ENCODE peak calls at places on chromosomes 16 and 17, in seven cellular contexts. Y, R, W, T, L, E and B are unnamed samples.

GRCh38 chr17:42252528-42253172 is 23.5 kb downstream of the STAT5B start:
- DNase-seq in Y (no peak), R (peak; percentile 52), W (peak; percentile 76), T (no peak), L (no peak), E (no peak), B (no peak)

GRCh38 chr16:88023366-88023765 is 72.1 kb downstream of the BANP start:
- DNase-seq in Y (no peak), R (no peak), W (no peak), T (no peak), L (no peak), E (no peak), B (no peak)

GRCh38 chr16:11681977-11682654 is 13.9 kb downstream of the SNN start:
- DNase-seq in Y (no peak), R (no peak), W (no peak), T (no peak), L (no peak), E (no peak), B (no peak)

GRCh38 chr16:79728923-79729240 is 128.3 kb upstream of the MAF start:
- DNase-seq in Y (no peak), R (no peak), W (no peak), T (no peak), L (no peak), E (no peak), B (no peak)

GRCh38 chr16:24013733-24014645 is 178.2 kb downstream of the PRKCB start:
- DNase-seq in Y (no peak), R (peak; percentile 17), W (no peak), T (no peak), L (peak; percentile 46), E (no peak), B (peak; percentile 8)

GRCh38 chr16:54437921-54438320 is 151.3 kb upstream of the IRX3 start:
- DNase-seq in Y (no peak), R (no peak), W (no peak), T (no peak), L (no peak), E (no peak), B (no peak)

GRCh38 chr17:48470388-48471034 is 40.5 kb upstream of the SKAP1 start:
- DNase-seq in Y (peak; percentile 41), R (peak; percentile 48), W (no peak), T (no peak), L (no peak), E (no peak), B (no peak)

GRCh38 chr17:83161298-83162034 is 82.1 kb downstream of the METRNL start:
- DNase-seq in Y (peak; percentile 6), R (no peak), W (no peak), T (no peak), L (no peak), E (no peak), B (no peak)

GRCh38 chr16:51766739-51767138 is 615.7 kb upstream of the SALL1 start:
- DNase-seq in Y (no peak), R (no peak), W (no peak), T (no peak), L (no peak), E (no peak), B (no peak)

GRCh38 chr16:24645739-24646645 is 83.5 kb upstream of the TNRC6A start:
- DNase-seq in Y (peak; percentile 99), R (peak; percentile 98), W (peak; percentile 98), T (peak; percentile 28), L (no peak), E (no peak), B (peak; percentile 95)

GRCh38 chr17:8849311-8850041 is 18.0 kb downstream of the PIK3R6 start:
- DNase-seq in Y (no peak), R (no peak), W (no peak), T (no peak), L (no peak), E (no peak), B (no peak)

GRCh38 chr17:79778504-79779087 is 648 bp downstream of the CBX2 start:
- DNase-seq in Y (no peak), R (no peak), W (no peak), T (no peak), L (no peak), E (peak; percentile 87), B (no peak)

GRCh38 chr17:12730931-12731521 is 58.3 kb upstream of the ARHGAP44 start:
- DNase-seq in Y (peak; percentile 37), R (no peak), W (no peak), T (peak; percentile 87), L (no peak), E (no peak), B (no peak)

GRCh38 chr17:46191332-46192210 is 1.7 kb downstream of the KANSL1 start:
- DNase-seq in Y (peak; percentile 51), R (peak; percentile 29), W (no peak), T (no peak), L (no peak), E (peak; percentile 71), B (peak; percentile 73)

GRCh38 chr17:7080445-7081041 is 492 bp upstream of the CLEC10A start:
- DNase-seq in Y (no peak), R (no peak), W (no peak), T (no peak), L (no peak), E (no peak), B (no peak)

GRCh38 chr17:35185849-35186248 is 8.3 kb downstream of the SLC35G3 start:
- DNase-seq in Y (no peak), R (no peak), W (no peak), T (no peak), L (no peak), E (no peak), B (no peak)

GRCh38 chr16:66954097-66954659 is 6.9 kb upstream of the CES3 start:
- DNase-seq in Y (peak; percentile 81), R (peak; percentile 68), W (no peak), T (peak; percentile 25), L (peak; percentile 68), E (peak; percentile 83), B (peak; percentile 82)

GRCh38 chr16:73298562-73298961 is 250.6 kb upstream of the ZFHX3 start:
- DNase-seq in Y (peak; percentile 52), R (no peak), W (no peak), T (no peak), L (no peak), E (no peak), B (no peak)

GRCh38 chr17:40322417-40323315 is 13.7 kb downstream of the RARA start:
- DNase-seq in Y (peak; percentile 89), R (peak; percentile 68), W (no peak), T (peak; percentile 85), L (peak; percentile 84), E (peak; percentile 83), B (peak; percentile 73)

GRCh38 chr17:47969975-47970724 is 763 bp upstream of the CDK5RAP3 start:
- DNase-seq in Y (no peak), R (no peak), W (no peak), T (no peak), L (no peak), E (no peak), B (no peak)

GRCh38 chr16:64428463-64428862 is 693.4 kb downstream of the CDH11 start:
- DNase-seq in Y (peak; percentile 71), R (peak; percentile 26), W (no peak), T (no peak), L (no peak), E (peak; percentile 6), B (peak; percentile 52)

GRCh38 chr17:47208744-47209488 is at the start of gene MYL4:
- DNase-seq in Y (peak; percentile 29), R (no peak), W (no peak), T (no peak), L (no peak), E (no peak), B (no peak)

DNA sequence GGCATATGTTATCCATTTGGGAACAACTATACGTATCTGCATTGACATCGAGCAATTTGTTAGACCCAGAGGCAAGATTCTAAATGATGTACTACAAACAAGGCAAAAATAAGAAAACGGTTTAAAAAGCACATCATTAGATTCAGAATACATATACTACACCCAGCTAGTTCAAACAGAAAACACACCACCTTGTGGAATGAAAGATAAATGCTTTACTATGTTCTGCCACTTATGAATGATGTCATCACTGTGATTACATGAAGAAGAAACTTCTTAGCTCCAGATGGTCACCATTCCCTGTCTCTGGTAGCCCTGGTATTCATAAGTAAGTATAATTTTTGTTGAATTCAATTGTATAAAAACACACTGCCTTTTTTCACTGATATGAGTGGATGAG is 7.8 kb downstream of the NACA2 start:
- DNase-seq in Y (peak; percentile 66), R (peak; percentile 55), W (no peak), T (no peak), L (no peak), E (peak; percentile 79), B (peak; percentile 57)
- TF ChIP-seq CTCF in Y (peak; percentile 35), R (peak; percentile 43), W (peak; percentile 56), T (no peak), L (no peak), E (peak; percentile 70), B (peak; percentile 52)

DNA sequence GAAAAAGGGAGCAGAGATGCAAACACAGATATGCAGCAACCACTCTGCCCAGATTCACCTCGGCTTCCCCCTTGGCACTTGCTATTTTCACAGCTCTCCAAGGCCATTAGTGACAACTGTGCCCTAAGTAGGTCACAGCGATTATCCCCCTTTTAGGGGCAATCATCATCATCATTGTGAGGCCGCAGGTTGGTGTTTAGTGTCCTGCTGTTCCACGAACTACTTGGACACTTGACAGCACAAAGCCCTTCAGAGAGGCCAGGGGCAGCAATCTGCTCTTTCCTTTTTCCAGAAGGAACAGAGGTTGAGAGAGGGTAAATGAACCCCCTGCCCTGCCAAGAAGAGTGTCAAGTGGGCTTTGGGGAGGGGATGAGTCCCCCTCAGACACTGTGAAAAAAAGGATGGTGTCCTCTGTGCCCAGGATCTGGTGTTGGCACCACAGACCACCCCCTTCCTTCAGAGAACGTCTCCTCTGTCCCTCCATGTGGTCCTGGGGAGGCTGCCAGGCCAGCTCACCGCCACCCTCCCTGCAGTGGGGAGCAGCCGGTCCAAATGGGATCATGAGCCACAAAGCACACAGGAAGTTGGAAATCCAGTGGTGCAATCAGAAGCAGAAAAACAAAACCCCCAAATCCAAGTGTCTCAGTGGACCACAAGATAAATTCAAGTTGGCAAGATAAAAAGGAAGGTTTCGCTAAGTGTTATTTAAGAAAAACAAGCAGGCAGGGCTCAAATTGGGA is 78.4 kb upstream of the MED9 start:
- DNase-seq in Y (peak; percentile 69), R (no peak), W (no peak), T (no peak), L (no peak), E (no peak), B (no peak)
- H3K27ac ChIP-seq in Y (no peak overlapping the region), R (no peak overlapping the region), W (no peak overlapping the region), T (no peak overlapping the region), L (no peak overlapping the region), E (no peak overlapping the region), B (no peak overlapping the region)

GRCh38 chr16:57999366-57999970 is 1.0 kb downstream of the ZNF319 start:
- DNase-seq in Y (no peak), R (peak; percentile 56), W (no peak), T (no peak), L (peak; percentile 17), E (peak; percentile 52), B (no peak)
- TF ChIP-seq CTCF in Y (no peak), R (no peak), W (no peak), T (no peak), L (no peak), E (no peak), B (no peak)

DNA sequence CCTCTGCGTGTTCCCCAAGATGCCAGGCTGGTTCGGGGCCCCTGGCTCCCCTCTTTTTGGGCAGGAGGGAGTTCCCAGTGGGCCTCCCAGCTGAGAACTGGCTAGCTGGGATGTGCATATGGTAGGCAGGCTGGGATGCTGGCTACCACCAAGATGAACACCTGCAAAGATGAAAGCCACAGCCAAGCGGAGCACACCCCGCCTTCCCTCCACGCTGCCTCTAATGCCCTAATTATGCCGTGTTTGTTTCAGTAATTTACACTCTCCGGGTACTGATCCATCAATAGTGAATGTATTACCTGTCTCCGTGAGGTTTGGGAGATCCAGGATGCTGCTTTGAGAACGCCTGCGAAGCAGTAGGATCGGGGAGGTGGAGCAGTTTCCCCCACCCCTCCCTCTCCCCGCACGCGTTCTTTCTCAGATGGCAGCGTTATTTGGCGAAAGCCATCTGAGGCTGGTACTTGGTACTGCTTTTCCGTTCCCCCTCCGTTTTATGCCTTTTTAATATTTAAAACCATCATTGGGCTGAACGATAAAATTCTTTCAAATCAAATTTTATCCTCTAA is 28.8 kb upstream of the GSE1 start:
- DNase-seq in Y (no peak), R (no peak), W (no peak), T (no peak), L (no peak), E (no peak), B (no peak)
- H3K27ac ChIP-seq in Y (no peak overlapping the region), R (no peak overlapping the region), W (no peak overlapping the region), T (no peak overlapping the region), L (no peak overlapping the region), E (no peak overlapping the region), B (no peak overlapping the region)